ENCODE peak calls at places on chromosomes 11 and 22, in ten cellular contexts. One of them, this sample, is unnamed.

GRCh38 chr11:65130631-65131416 is 3.5 kb downstream of the SYVN1 start:
- DNase-seq in endothelial cell: no peak
- DNase-seq in heart left ventricle: no peak
- DNase-seq in HFFc6: no peak
- DNase-seq in OCI-LY7: peak; percentile 73
- DNase-seq in naive thymus-derived CD4-positive, alpha-beta T cell: no peak
- DNase-seq in GM03348: no peak
- DNase-seq in stimulated activated CD4-positive, alpha-beta T cell treated with anti-CD3 and anti-CD28 coated beads, Interleukin-15, amount 100 ng/mL, for 24 hours: no peak
- DNase-seq in activated gamma-delta T cell treated with Interleukin-2 at 50 U/mL for 16 hours: no peak
- DNase-seq in cardiac fibroblast: no peak
- DNase-seq in this sample: no peak

GRCh38 chr11:95877288-95877687 is 46.6 kb downstream of the MTMR2 start:
- DNase-seq in GM03348: peak; percentile 80
- DNase-seq in stimulated activated CD4-positive, alpha-beta T cell treated with anti-CD3 and anti-CD28 coated beads, Interleukin-15, amount 100 ng/mL, for 24 hours: no peak
- DNase-seq in OCI-LY7: no peak
- DNase-seq in activated gamma-delta T cell treated with Interleukin-2 at 50 U/mL for 16 hours: no peak
- DNase-seq in endothelial cell: no peak
- DNase-seq in HFFc6: peak; percentile 97
- DNase-seq in cardiac fibroblast: peak; percentile 99
- DNase-seq in heart left ventricle: no peak
- DNase-seq in naive thymus-derived CD4-positive, alpha-beta T cell: no peak
- DNase-seq in this sample: no peak

GRCh38 chr11:108117746-108118371 is 3.5 kb upstream of the ACAT1 start:
- DNase-seq in naive thymus-derived CD4-positive, alpha-beta T cell: no peak
- DNase-seq in GM03348: peak; percentile 68
- DNase-seq in OCI-LY7: peak; percentile 74
- DNase-seq in HFFc6: peak; percentile 45
- DNase-seq in endothelial cell: no peak
- DNase-seq in stimulated activated CD4-positive, alpha-beta T cell treated with anti-CD3 and anti-CD28 coated beads, Interleukin-15, amount 100 ng/mL, for 24 hours: no peak
- DNase-seq in heart left ventricle: no peak
- DNase-seq in activated gamma-delta T cell treated with Interleukin-2 at 50 U/mL for 16 hours: no peak
- DNase-seq in cardiac fibroblast: peak; percentile 78
- DNase-seq in this sample: no peak

GRCh38 chr22:47030881-47031627 is 268.6 kb downstream of the TBC1D22A start:
- DNase-seq in naive thymus-derived CD4-positive, alpha-beta T cell: no peak
- DNase-seq in stimulated activated CD4-positive, alpha-beta T cell treated with anti-CD3 and anti-CD28 coated beads, Interleukin-15, amount 100 ng/mL, for 24 hours: no peak
- DNase-seq in activated gamma-delta T cell treated with Interleukin-2 at 50 U/mL for 16 hours: no peak
- DNase-seq in HFFc6: no peak
- DNase-seq in heart left ventricle: peak; percentile 10
- DNase-seq in endothelial cell: no peak
- DNase-seq in cardiac fibroblast: no peak
- DNase-seq in GM03348: peak; percentile 90
- DNase-seq in OCI-LY7: no peak
- DNase-seq in this sample: no peak

GRCh38 chr11:61358566-61358965 is 3.1 kb downstream of the CYB561A3 start:
- DNase-seq in HFFc6: no peak
- DNase-seq in OCI-LY7: no peak
- DNase-seq in naive thymus-derived CD4-positive, alpha-beta T cell: no peak
- DNase-seq in stimulated activated CD4-positive, alpha-beta T cell treated with anti-CD3 and anti-CD28 coated beads, Interleukin-15, amount 100 ng/mL, for 24 hours: no peak
- DNase-seq in heart left ventricle: no peak
- DNase-seq in activated gamma-delta T cell treated with Interleukin-2 at 50 U/mL for 16 hours: no peak
- DNase-seq in cardiac fibroblast: no peak
- DNase-seq in GM03348: no peak
- DNase-seq in endothelial cell: no peak
- DNase-seq in this sample: no peak

GRCh38 chr11:108967571-108967970 is 302.7 kb downstream of the DDX10 start:
- DNase-seq in activated gamma-delta T cell treated with Interleukin-2 at 50 U/mL for 16 hours: no peak
- DNase-seq in HFFc6: peak; percentile 24
- DNase-seq in naive thymus-derived CD4-positive, alpha-beta T cell: no peak
- DNase-seq in endothelial cell: no peak
- DNase-seq in heart left ventricle: no peak
- DNase-seq in stimulated activated CD4-positive, alpha-beta T cell treated with anti-CD3 and anti-CD28 coated beads, Interleukin-15, amount 100 ng/mL, for 24 hours: no peak
- DNase-seq in GM03348: peak; percentile 55
- DNase-seq in OCI-LY7: no peak
- DNase-seq in cardiac fibroblast: no peak
- DNase-seq in this sample: no peak

GRCh38 chr11:78160557-78160956 is 21.1 kb upstream of the ALG8 start:
- DNase-seq in cardiac fibroblast: no peak
- DNase-seq in activated gamma-delta T cell treated with Interleukin-2 at 50 U/mL for 16 hours: no peak
- DNase-seq in OCI-LY7: no peak
- DNase-seq in heart left ventricle: no peak
- DNase-seq in endothelial cell: no peak
- DNase-seq in GM03348: no peak
- DNase-seq in naive thymus-derived CD4-positive, alpha-beta T cell: no peak
- DNase-seq in stimulated activated CD4-positive, alpha-beta T cell treated with anti-CD3 and anti-CD28 coated beads, Interleukin-15, amount 100 ng/mL, for 24 hours: no peak
- DNase-seq in HFFc6: no peak
- DNase-seq in this sample: no peak

GRCh38 chr22:26161746-26162145 is 7.5 kb upstream of the SEZ6L start:
- DNase-seq in endothelial cell: no peak
- DNase-seq in GM03348: no peak
- DNase-seq in cardiac fibroblast: no peak
- DNase-seq in heart left ventricle: no peak
- DNase-seq in HFFc6: no peak
- DNase-seq in naive thymus-derived CD4-positive, alpha-beta T cell: no peak
- DNase-seq in stimulated activated CD4-positive, alpha-beta T cell treated with anti-CD3 and anti-CD28 coated beads, Interleukin-15, amount 100 ng/mL, for 24 hours: no peak
- DNase-seq in activated gamma-delta T cell treated with Interleukin-2 at 50 U/mL for 16 hours: no peak
- DNase-seq in OCI-LY7: no peak
- DNase-seq in this sample: no peak

GRCh38 chr11:85751738-85752137 is 59.2 kb downstream of the SYTL2 start:
- DNase-seq in cardiac fibroblast: no peak
- DNase-seq in naive thymus-derived CD4-positive, alpha-beta T cell: no peak
- DNase-seq in activated gamma-delta T cell treated with Interleukin-2 at 50 U/mL for 16 hours: no peak
- DNase-seq in HFFc6: no peak
- DNase-seq in GM03348: peak; percentile 7
- DNase-seq in OCI-LY7: no peak
- DNase-seq in stimulated activated CD4-positive, alpha-beta T cell treated with anti-CD3 and anti-CD28 coated beads, Interleukin-15, amount 100 ng/mL, for 24 hours: no peak
- DNase-seq in endothelial cell: no peak
- DNase-seq in heart left ventricle: no peak
- DNase-seq in this sample: no peak

This sample was measured in stimulated activated effector memory CD8-positive, alpha-beta T cell treated with anti-CD3 and anti-CD28 coated beads, Interleukin-12 subunit alpha, Interleukin-12 subunit beta, amount 100 ng/mL, for 72 hours.